ENCODE peak calls at places on chromosomes 2 and 18, in nine cellular contexts. E, C, B, O, S, U, F, L and M are unnamed samples.

GRCh38 chr2:66553370-66553769 is 118.4 kb downstream of the MEIS1 start:
- DNase-seq in C (no peak), O (no peak), U (no peak), F (peak), L (no peak), S (no peak), B (no peak), E (no peak), M (no peak)

GRCh38 chr2:144477281-144477942 is 42.5 kb downstream of the ZEB2 start:
- DNase-seq in F (no peak), C (no peak), S (peak), O (no peak), L (no peak), E (peak), B (no peak), U (peak), M (no peak)

GRCh38 chr2:172710584-172711024 is 25.0 kb upstream of the RAPGEF4 start:
- DNase-seq in F (peak), U (peak), O (peak), B (no peak), S (peak), C (peak), L (peak), E (peak), M (no peak)

GRCh38 chr2:202104286-202104870 is 31.3 kb downstream of the KIAA2012 start:
- DNase-seq in C (peak), U (peak), F (peak), L (peak), S (no peak), E (peak), O (peak), B (peak), M (peak)

GRCh38 chr2:57759131-57759530 is 287.5 kb upstream of the VRK2 start:
- DNase-seq in O (no peak), U (no peak), B (no peak), S (no peak), L (no peak), C (peak), F (no peak), E (no peak), M (no peak)

GRCh38 chr2:70926042-70926441 is 9.7 kb upstream of the ATP6V1B1 start:
- DNase-seq in L (no peak), O (no peak), F (no peak), U (no peak), B (no peak), E (no peak), C (no peak), S (no peak), M (peak)

GRCh38 chr18:28039078-28039477 is 137.9 kb downstream of the CDH2 start:
- DNase-seq in L (no peak), B (no peak), C (peak), O (no peak), U (no peak), S (peak), E (peak), F (peak), M (no peak)

GRCh38 chr2:72222829-72223564 is 75.3 kb upstream of the CYP26B1 start:
- DNase-seq in U (peak), F (peak), C (no peak), L (no peak), B (no peak), S (peak), O (no peak), E (peak), M (no peak)

GRCh38 chr2:10517351-10518043 is 69.4 kb upstream of the ODC1 start:
- DNase-seq in B (no peak), S (no peak), O (no peak), L (no peak), C (no peak), U (no peak), E (no peak), F (no peak), M (no peak)

GRCh38 chr2:208001924-208002323 is 23.4 kb downstream of the PLEKHM3 start:
- DNase-seq in C (no peak), O (no peak), S (no peak), F (no peak), B (no peak), L (no peak), U (no peak), E (no peak), M (no peak)

GRCh38 chr2:104448661-104449410 is 405.1 kb upstream of the POU3F3 start:
- DNase-seq in B (no peak), O (no peak), U (no peak), L (no peak), C (no peak), F (no peak), E (no peak), S (no peak), M (no peak)

GRCh38 chr18:44781890-44782289 is 101.2 kb downstream of the SETBP1 start:
- DNase-seq in S (peak), O (peak), C (peak), B (no peak), E (peak), F (no peak), L (no peak), U (peak), M (no peak)

DNA sequence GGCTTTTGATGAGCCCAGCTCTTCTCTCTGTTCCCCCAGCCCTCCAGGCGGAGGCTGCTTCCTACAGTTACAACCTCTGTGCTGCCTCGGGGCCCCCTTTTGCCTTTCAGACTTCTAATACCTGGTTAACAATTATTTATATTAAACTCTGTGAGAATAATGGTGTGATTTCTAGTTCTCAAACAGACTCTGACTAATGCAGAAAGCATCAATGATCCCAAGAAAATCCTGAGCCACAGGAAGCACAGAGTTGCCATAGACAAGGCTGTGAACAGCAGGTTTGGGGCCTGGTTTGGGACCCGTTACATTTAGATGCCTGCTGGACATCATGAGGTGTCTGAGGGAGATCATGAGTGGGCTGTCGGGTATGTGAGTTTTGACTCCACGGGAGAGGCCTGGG is 37.4 kb upstream of the MYO3B start:
- DNase-seq in B (no peak), E (peak), C (no peak), F (no peak), S (no peak), O (no peak), L (no peak), U (no peak), M (no peak)
- H3K9ac ChIP-seq in B (no peak), E (no peak), C (no peak), F (no peak), S (no peak), O (no peak), L (no peak), U (no peak), M (no peak)

DNA sequence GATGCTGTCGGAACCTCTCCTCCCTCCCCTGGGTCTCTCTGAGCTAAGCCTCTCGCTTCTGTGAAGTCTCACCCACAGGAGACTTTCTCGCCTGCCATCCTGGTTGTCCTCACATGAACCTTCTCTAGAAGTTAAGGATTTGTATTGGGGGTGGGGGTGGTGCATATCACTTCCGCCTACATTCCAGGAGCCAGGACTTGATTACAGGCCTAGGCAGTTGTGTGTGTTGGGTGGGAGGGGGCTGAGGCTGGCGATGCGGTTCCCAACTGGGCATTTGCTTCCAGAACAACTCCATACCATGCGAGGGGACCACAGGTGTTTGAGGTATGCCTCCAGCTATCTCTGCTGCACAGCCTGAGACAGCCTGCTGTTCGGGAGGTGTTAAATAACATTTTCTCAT is 56.8 kb upstream of the MGAT4A start:
- DNase-seq in S (no peak), O (no peak), U (no peak), F (no peak), E (no peak), C (peak), L (no peak), B (no peak), M (no peak)
- H3K9ac ChIP-seq in S (no peak), O (no peak), U (no peak), F (no peak), E (no peak), C (no peak), L (peak), B (no peak), M (no peak)

DNA sequence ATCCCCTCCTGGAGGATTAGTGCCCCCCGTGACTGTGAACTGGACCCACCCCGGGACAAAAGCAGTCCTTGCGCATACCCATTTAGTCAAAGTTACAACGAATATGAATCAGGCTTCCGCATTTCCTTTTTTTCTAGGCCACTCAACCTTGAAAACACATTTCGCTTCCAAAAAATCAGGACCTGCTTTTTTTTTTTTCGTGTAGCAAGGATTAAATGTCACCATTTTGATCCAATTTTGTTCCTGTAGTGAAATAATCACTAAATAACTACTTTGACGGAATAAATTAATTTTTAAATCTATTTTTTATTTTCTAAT is 466 bp upstream of the FTCDNL1 start:
- DNase-seq in B (no peak), E (no peak), F (no peak), S (no peak), C (no peak), O (no peak), L (no peak), U (no peak), M (no peak)
- H3K9ac ChIP-seq in B (peak), E (no peak), F (no peak), S (peak), C (peak), O (no peak), L (peak), U (peak), M (no peak)

GRCh38 chr2:232341061-232341738 is 37.4 kb upstream of the ALPP start:
- DNase-seq in C (no peak), S (no peak), E (no peak), F (peak), L (no peak), O (no peak), U (no peak), B (no peak), M (no peak)

GRCh38 chr2:232342635-232343565 is 35.7 kb upstream of the ALPP start:
- DNase-seq in S (no peak), B (no peak), O (no peak), L (no peak), E (no peak), U (no peak), C (no peak), F (no peak), M (no peak)

GRCh38 chr2:232343816-232344215 is 34.7 kb upstream of the ALPP start:
- DNase-seq in F (peak), B (no peak), L (no peak), S (no peak), O (no peak), E (no peak), C (no peak), U (peak), M (no peak)

GRCh38 chr2:232340171-232340935 is 38.2 kb upstream of the ALPP start:
- DNase-seq in E (no peak), O (no peak), L (no peak), S (no peak), C (no peak), U (no peak), F (no peak), B (no peak), M (no peak)

GRCh38 chr2:232341739-232342126 is 36.8 kb upstream of the ALPP start:
- DNase-seq in E (no peak), F (no peak), B (no peak), O (no peak), U (no peak), C (no peak), S (no peak), L (no peak), M (no peak)
- H3K9ac ChIP-seq in E (no peak), F (no peak), B (no peak), O (no peak), U (no peak), C (no peak), S (no peak), L (no peak), M (no peak)

DNA sequence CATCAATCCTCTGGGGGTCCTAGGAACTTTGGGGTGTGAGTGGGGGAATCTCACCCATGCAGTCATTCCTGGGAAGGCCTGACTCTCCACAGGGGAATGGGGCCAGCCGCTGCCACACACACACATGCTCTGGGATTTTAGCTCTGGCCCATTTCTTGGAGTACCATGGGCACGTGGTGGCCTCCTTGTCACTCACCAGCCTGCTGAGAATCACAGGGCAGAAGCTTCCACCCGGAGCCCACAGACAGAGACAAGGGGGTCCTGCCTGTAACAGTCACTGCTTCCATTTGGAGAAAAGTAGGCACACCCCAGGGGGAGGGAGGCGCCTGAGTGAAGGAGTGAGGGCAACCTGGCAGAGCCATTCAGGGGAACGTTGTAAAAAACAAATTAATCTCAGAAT is 48.8 kb downstream of the TWIST2 start:
- DNase-seq in C (no peak), S (no peak), O (no peak), F (no peak), B (no peak), L (no peak), E (no peak), U (peak), M (no peak)
- H3K9ac ChIP-seq in C (no peak), S (peak), O (no peak), F (no peak), B (peak), L (no peak), E (no peak), U (peak), M (no peak)

GRCh38 chr2:167478196-167478595 is 589.9 kb downstream of the XIRP2 start:
- DNase-seq in U (no peak), F (no peak), C (peak), O (no peak), L (no peak), S (no peak), E (no peak), B (no peak), M (no peak)

GRCh38 chr2:167480986-167481309 is 592.7 kb downstream of the XIRP2 start:
- DNase-seq in U (no peak), F (peak), L (no peak), O (peak), C (no peak), S (no peak), B (no peak), E (no peak), M (no peak)

GRCh38 chr2:167484875-167485274 is 596.6 kb downstream of the XIRP2 start:
- DNase-seq in O (no peak), L (no peak), U (no peak), S (no peak), E (no peak), F (peak), C (peak), B (no peak), M (no peak)

DNA sequence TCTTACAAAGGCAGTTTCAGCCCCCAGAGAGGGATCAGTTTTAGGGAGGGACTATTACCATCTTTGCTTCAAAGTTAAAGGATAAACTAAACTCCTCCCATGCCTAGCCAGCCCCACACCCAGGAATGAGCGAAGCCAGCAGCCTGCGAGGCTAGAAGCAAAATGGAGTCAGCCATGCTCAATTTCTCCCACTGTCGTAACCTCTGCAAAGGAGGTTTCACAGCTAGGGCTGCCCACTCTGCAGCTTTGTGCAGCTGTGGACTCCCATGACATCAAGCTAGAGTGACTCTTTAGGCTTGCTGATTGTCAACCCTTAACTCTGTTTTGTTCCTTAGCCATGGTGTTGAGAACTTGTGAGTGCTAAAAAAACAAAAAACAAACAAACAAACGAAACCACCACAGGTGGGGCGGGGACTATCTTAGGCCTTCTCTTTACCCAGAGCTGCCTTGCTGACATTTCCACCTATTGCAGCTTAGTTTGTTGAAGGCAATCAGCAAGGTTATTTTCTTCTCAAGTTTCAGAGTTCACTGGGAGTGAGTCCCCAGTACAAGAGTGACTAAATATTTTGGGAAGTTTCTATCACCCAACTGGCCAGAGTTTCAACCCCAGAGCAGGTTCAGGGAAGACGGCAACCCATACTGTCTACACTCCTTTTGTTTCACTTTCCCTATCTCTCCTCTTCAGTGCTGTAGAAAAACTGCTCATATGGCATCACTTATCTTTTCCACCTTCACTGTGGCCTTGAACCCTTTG is 592.1 kb downstream of the XIRP2 start:
- DNase-seq in E (no peak), C (peak), S (no peak), O (no peak), U (no peak), B (no peak), L (no peak), F (no peak), M (peak)
- H3K9ac ChIP-seq in E (no peak), C (no peak), S (no peak), O (no peak), U (no peak), B (no peak), L (no peak), F (no peak), M (no peak)